ENCODE peak calls at places on chromosomes 6 and 20, in five cellular contexts. One of them, this sample, is unnamed.

GRCh38 chr6:57313009-57313408 is 4.4 kb upstream of the PRIM2 start:
- DNase-seq in HCT116: no peak
- DNase-seq in testis: no peak
- DNase-seq in hepatocyte: no peak
- DNase-seq in psoas muscle: no peak
- DNase-seq in this sample: no peak

GRCh38 chr6:37056439-37057127 is 51.1 kb downstream of the FGD2 start:
- DNase-seq in psoas muscle: no peak
- DNase-seq in hepatocyte: peak; percentile 39
- DNase-seq in testis: no peak
- DNase-seq in HCT116: peak; percentile 31
- DNase-seq in this sample: no peak

GRCh38 chr20:2742934-2743559 is 50.5 kb downstream of the EBF4 start:
- DNase-seq in testis: peak; percentile 65
- DNase-seq in hepatocyte: peak; percentile 83
- DNase-seq in psoas muscle: no peak
- DNase-seq in HCT116: peak; percentile 54
- DNase-seq in this sample: peak; percentile 50

GRCh38 chr6:15922510-15923307 is 206.2 kb upstream of the MYLIP start:
- DNase-seq in testis: no peak
- DNase-seq in hepatocyte: peak; percentile 71
- DNase-seq in HCT116: no peak
- DNase-seq in psoas muscle: no peak
- DNase-seq in this sample: peak; percentile 30

GRCh38 chr6:143160008-143160407 is 99.3 kb downstream of the AIG1 start:
- DNase-seq in HCT116: no peak
- DNase-seq in testis: no peak
- DNase-seq in psoas muscle: no peak
- DNase-seq in hepatocyte: no peak
- DNase-seq in this sample: no peak

GRCh38 chr6:57421503-57421902 is 104.1 kb downstream of the PRIM2 start:
- DNase-seq in psoas muscle: no peak
- DNase-seq in testis: no peak
- DNase-seq in HCT116: no peak
- DNase-seq in hepatocyte: no peak
- DNase-seq in this sample: no peak

GRCh38 chr6:36973190-36973589 is 12.8 kb downstream of the MTCH1 start:
- DNase-seq in HCT116: no peak
- DNase-seq in testis: no peak
- DNase-seq in hepatocyte: no peak
- DNase-seq in psoas muscle: no peak
- DNase-seq in this sample: no peak

GRCh38 chr20:5039255-5039657 is 37.9 kb upstream of the SLC23A2 start:
- DNase-seq in hepatocyte: no peak
- DNase-seq in testis: no peak
- DNase-seq in psoas muscle: no peak
- DNase-seq in HCT116: no peak
- DNase-seq in this sample: no peak

GRCh38 chr6:24385536-24386269 is 17.0 kb upstream of the MRS2 start:
- DNase-seq in HCT116: no peak
- DNase-seq in testis: no peak
- DNase-seq in psoas muscle: no peak
- DNase-seq in hepatocyte: no peak
- DNase-seq in this sample: no peak

GRCh38 chr6:33433001-33433559 is 13.2 kb downstream of the SYNGAP1 start:
- DNase-seq in testis: no peak
- DNase-seq in hepatocyte: no peak
- DNase-seq in HCT116: no peak
- DNase-seq in psoas muscle: no peak
- DNase-seq in this sample: no peak

GRCh38 chr6:79468116-79468515 is 69.1 kb downstream of the LCA5 start:
- DNase-seq in psoas muscle: no peak
- DNase-seq in testis: no peak
- DNase-seq in hepatocyte: no peak
- DNase-seq in HCT116: no peak
- DNase-seq in this sample: no peak

GRCh38 chr6:10505529-10505928 is 15.6 kb upstream of the GCNT2 start:
- DNase-seq in testis: no peak
- DNase-seq in HCT116: no peak
- DNase-seq in hepatocyte: peak; percentile 35
- DNase-seq in psoas muscle: no peak
- DNase-seq in this sample: no peak

GRCh38 chr6:12602951-12603710 is 113.4 kb upstream of the PHACTR1 start:
- DNase-seq in testis: no peak
- DNase-seq in HCT116: peak; percentile 28
- DNase-seq in hepatocyte: peak; percentile 70
- DNase-seq in psoas muscle: no peak
- DNase-seq in this sample: no peak

GRCh38 chr6:129672883-129673631 is 36.9 kb downstream of the ARHGAP18 start:
- DNase-seq in testis: no peak
- DNase-seq in psoas muscle: no peak
- DNase-seq in HCT116: peak; percentile 80
- DNase-seq in hepatocyte: no peak
- DNase-seq in this sample: no peak

GRCh38 chr20:25082498-25082873 is 545 bp upstream of the VSX1 start:
- DNase-seq in HCT116: no peak
- DNase-seq in psoas muscle: no peak
- DNase-seq in hepatocyte: no peak
- DNase-seq in testis: no peak
- DNase-seq in this sample: no peak

GRCh38 chr6:102813489-102814275 is 1420.2 kb downstream of the GRIK2 start:
- DNase-seq in psoas muscle: no peak
- DNase-seq in testis: no peak
- DNase-seq in hepatocyte: peak; percentile 17
- DNase-seq in HCT116: peak; percentile 8
- DNase-seq in this sample: no peak

GRCh38 chr20:46293084-46293483 is 15.2 kb downstream of the CDH22 start:
- DNase-seq in HCT116: no peak
- DNase-seq in psoas muscle: no peak
- DNase-seq in hepatocyte: peak; percentile 75
- DNase-seq in testis: peak; percentile 17
- DNase-seq in this sample: no peak

GRCh38 chr20:31664696-31665354 is 27.1 kb downstream of the COX4I2 start:
- DNase-seq in hepatocyte: no peak
- DNase-seq in testis: no peak
- DNase-seq in HCT116: no peak
- DNase-seq in psoas muscle: no peak
- DNase-seq in this sample: no peak

GRCh38 chr6:24273471-24273870 is 84.4 kb downstream of the DCDC2 start:
- DNase-seq in HCT116: no peak
- DNase-seq in testis: no peak
- DNase-seq in psoas muscle: no peak
- DNase-seq in hepatocyte: no peak
- DNase-seq in this sample: no peak

GRCh38 chr20:7841291-7841966 is 98.8 kb downstream of the HAO1 start:
- DNase-seq in hepatocyte: no peak
- DNase-seq in testis: no peak
- DNase-seq in HCT116: no peak
- DNase-seq in psoas muscle: peak; percentile 23
- DNase-seq in this sample: no peak
- H3K4me3 ChIP-seq in hepatocyte: no peak overlapping the region
- H3K4me3 ChIP-seq in testis: no peak overlapping the region
- H3K4me3 ChIP-seq in HCT116: no peak overlapping the region
- H3K4me3 ChIP-seq in psoas muscle: no peak overlapping the region
- H3K4me3 ChIP-seq in this sample: no peak overlapping the region

GRCh38 chr6:71404967-71405278 is 116.3 kb downstream of the OGFRL1 start:
- DNase-seq in HCT116: no peak
- DNase-seq in hepatocyte: no peak
- DNase-seq in psoas muscle: no peak
- DNase-seq in testis: no peak
- DNase-seq in this sample: no peak
- H3K4me1 ChIP-seq in HCT116: peaks cover 30% of the 10 kb centered on the region
- H3K4me1 ChIP-seq in hepatocyte: peaks cover 22% of the 10 kb centered on the region
- H3K4me1 ChIP-seq in psoas muscle: peaks cover 66% of the 10 kb centered on the region
- H3K4me1 ChIP-seq in testis: no peaks in the 10 kb centered on the region
- H3K4me1 ChIP-seq in this sample: no peaks in the 10 kb centered on the region

DNA sequence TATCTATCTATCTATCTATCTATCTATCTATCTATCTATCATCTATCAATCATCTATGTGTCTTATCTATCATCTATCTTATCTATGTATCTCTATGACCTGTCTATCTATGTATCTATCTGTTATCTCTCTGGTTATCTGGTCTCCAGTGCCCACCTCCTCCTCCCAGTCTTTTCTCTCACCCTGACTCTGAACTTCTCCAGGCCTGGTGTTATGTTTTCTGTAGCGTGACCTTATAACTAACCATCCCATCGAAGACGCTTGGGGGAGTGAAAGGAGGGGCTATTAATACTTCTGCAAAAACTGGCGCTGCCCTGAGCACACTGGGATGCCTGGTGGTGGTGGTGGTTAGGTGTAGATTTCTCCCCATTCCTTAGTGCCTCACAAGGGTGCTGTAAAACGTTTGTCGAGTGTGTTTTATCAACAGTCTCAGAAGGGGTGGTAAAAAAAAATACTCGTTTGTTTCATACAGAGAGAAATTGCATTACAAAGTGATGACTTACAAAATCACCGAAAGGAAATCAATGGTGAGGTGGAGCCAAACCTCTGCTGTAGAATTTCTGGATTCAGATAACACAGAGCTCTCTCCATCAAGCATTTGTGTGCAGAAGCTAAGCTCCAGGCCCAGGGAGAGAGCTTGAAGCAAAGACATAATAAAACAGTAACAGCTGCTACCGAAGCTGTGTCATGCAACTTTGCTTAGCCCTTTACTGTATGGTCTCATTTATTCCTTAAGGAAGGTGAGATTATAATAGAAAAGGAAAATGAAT is 156.1 kb downstream of the BCAS1 start:
- DNase-seq in HCT116: no peak
- DNase-seq in psoas muscle: no peak
- DNase-seq in testis: no peak
- DNase-seq in hepatocyte: no peak
- DNase-seq in this sample: no peak
- H3K4me3 ChIP-seq in HCT116: no peak overlapping the region
- H3K4me3 ChIP-seq in psoas muscle: peak overlapping the region; percentile 79
- H3K4me3 ChIP-seq in testis: no peak overlapping the region
- H3K4me3 ChIP-seq in hepatocyte: no peak overlapping the region
- H3K4me3 ChIP-seq in this sample: peak overlapping the region; percentile 51

DNA sequence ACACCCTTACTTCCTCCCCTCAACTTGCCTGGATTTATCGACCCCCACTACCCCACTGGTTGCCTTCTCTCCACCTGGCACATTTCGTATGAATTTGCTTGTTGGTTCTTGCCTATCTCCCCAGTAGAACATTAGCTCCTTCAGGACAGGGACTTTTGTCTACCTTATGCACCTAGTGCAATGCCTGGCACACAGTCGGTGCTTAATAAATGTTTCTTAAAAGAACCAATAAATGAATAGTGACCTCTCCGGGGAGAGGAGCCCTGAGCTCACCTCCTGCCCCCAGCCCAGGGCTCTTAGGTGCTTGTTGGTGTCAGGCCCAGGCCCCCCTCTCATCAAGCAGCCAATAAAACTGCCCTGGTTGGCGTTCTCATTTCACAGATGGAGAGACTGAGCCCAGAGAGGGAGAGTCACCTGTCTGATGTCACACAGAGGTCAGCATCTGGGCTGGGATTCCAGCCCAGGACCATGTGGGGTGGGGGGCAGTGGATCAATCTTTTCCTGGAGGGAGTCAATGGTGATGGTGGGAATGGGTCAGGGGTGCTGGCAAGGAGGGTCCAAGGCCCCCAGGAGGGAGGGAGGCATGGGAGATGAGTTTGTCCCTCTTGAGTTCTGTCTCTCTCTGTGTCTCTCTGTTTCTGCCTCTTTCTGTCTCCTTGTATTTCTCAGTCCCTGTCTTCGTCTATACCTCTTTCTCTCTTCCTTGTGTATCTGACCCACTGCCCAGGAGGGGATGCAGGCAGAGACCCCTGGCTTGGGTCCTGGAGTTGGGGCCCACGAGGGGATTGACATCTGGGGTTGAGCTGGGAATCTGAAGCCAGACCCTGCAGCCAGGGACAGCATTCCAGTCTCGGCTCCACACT is 89.6 kb downstream of the CEBPB start:
- DNase-seq in HCT116: no peak
- DNase-seq in testis: no peak
- DNase-seq in psoas muscle: no peak
- DNase-seq in hepatocyte: no peak
- DNase-seq in this sample: no peak
- H3K4me1 ChIP-seq in HCT116: peaks cover 61% of the 10 kb centered on the region
- H3K4me1 ChIP-seq in testis: peaks cover 44% of the 10 kb centered on the region
- H3K4me1 ChIP-seq in psoas muscle: peaks cover 51% of the 10 kb centered on the region
- H3K4me1 ChIP-seq in hepatocyte: peaks cover 22% of the 10 kb centered on the region
- H3K4me1 ChIP-seq in this sample: peaks cover 18% of the 10 kb centered on the region

GRCh38 chr6:31739639-31740396 is at the start of gene MSH5:
- DNase-seq in testis: peak; percentile 99
- DNase-seq in psoas muscle: peak; percentile 97
- DNase-seq in hepatocyte: peak; percentile 99
- DNase-seq in HCT116: peak; percentile 99
- DNase-seq in this sample: peak; percentile 99

GRCh38 chr6:31741815-31742214 is 2.0 kb downstream of the MSH5 start:
- DNase-seq in hepatocyte: no peak
- DNase-seq in HCT116: no peak
- DNase-seq in psoas muscle: no peak
- DNase-seq in testis: no peak
- DNase-seq in this sample: no peak

GRCh38 chr6:31740397-31741223 is 805 bp downstream of the MSH5 start:
- DNase-seq in psoas muscle: no peak
- DNase-seq in testis: no peak
- DNase-seq in HCT116: no peak
- DNase-seq in hepatocyte: no peak
- DNase-seq in this sample: no peak

GRCh38 chr6:31742894-31743293 is 3.1 kb downstream of the MSH5 start:
- DNase-seq in HCT116: no peak
- DNase-seq in hepatocyte: no peak
- DNase-seq in psoas muscle: no peak
- DNase-seq in testis: no peak
- DNase-seq in this sample: no peak

DNA sequence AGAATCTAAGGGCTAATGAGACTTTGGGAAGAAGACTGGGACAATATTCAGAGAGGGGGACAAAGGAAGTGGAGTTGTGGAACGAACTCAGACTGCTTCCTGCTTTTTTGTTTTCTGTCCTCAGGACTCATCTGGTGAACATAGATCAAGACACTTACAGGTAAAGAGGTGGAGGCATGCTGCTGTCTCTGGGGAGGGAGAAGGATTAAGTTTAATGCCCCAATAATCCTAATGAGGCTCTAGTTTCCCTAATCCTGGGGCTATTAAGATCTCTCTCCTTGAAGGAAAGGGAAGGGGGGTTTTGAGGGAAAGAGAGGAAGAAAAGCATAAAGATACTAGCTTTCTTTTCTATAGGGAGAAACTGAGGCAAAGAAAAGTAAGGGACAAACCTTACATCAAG is 4.6 kb downstream of the MSH5 start:
- DNase-seq in HCT116: no peak
- DNase-seq in psoas muscle: no peak
- DNase-seq in testis: no peak
- DNase-seq in hepatocyte: no peak
- DNase-seq in this sample: no peak
- H3K4me3 ChIP-seq in HCT116: no peak overlapping the region
- H3K4me3 ChIP-seq in psoas muscle: no peak overlapping the region
- H3K4me3 ChIP-seq in testis: no peak overlapping the region
- H3K4me3 ChIP-seq in hepatocyte: no peak overlapping the region
- H3K4me3 ChIP-seq in this sample: no peak overlapping the region

This sample was measured in uterus.